ENCODE peak calls at places on chromosomes 13 and 19, in six cellular contexts. Z, O, X, W, E and Y are unnamed samples.

GRCh38 chr13:107034236-107034635 is 466.3 kb upstream of the ARGLU1 start:
- DNase-seq in Z (no peak), O (no peak), X (no peak), W (no peak), E (no peak), Y (no peak)

GRCh38 chr19:18596752-18597157 is 8.2 kb downstream of the REX1BD start:
- DNase-seq in Z (no peak), O (peak), X (peak), W (peak), E (no peak), Y (no peak)

GRCh38 chr19:41957838-41958366 is 1.2 kb downstream of the RABAC1 start:
- DNase-seq in Z (peak), O (peak), X (peak), W (peak), E (peak), Y (no peak)

GRCh38 chr19:28289294-28290063 is 923.5 kb downstream of the UQCRFS1 start:
- DNase-seq in Z (peak), O (no peak), X (no peak), W (no peak), E (no peak), Y (no peak)

GRCh38 chr19:19782783-19783182 is 38.8 kb downstream of the ZNF506 start:
- DNase-seq in Z (no peak), O (no peak), X (no peak), W (no peak), E (no peak), Y (no peak)

GRCh38 chr19:12955996-12956395 is 1.0 kb downstream of the GADD45GIP1 start:
- DNase-seq in Z (no peak), O (no peak), X (no peak), W (no peak), E (no peak), Y (no peak)

GRCh38 chr19:4455742-4456565 is 1.6 kb downstream of the UBXN6 start:
- DNase-seq in Z (peak), O (peak), X (peak), W (peak), E (peak), Y (no peak)

GRCh38 chr13:46672338-46673090 is 119.5 kb downstream of the LRCH1 start:
- DNase-seq in Z (no peak), O (no peak), X (no peak), W (no peak), E (no peak), Y (no peak)

GRCh38 chr19:9909251-9909650 is 27.1 kb downstream of the OLFM2 start:
- DNase-seq in Z (no peak), O (no peak), X (no peak), W (no peak), E (no peak), Y (no peak)

GRCh38 chr19:29364224-29364726 is 151.3 kb upstream of the UQCRFS1 start:
- DNase-seq in Z (no peak), O (no peak), X (no peak), W (no peak), E (no peak), Y (no peak)

GRCh38 chr13:27954406-27954851 is 14.7 kb downstream of the CDX2 start:
- DNase-seq in Z (peak), O (no peak), X (peak), W (no peak), E (no peak), Y (no peak)

GRCh38 chr19:44602071-44602470 is 11.3 kb upstream of the IGSF23 start:
- DNase-seq in Z (no peak), O (no peak), X (no peak), W (no peak), E (no peak), Y (no peak)

GRCh38 chr13:83691966-83692365 is 190.3 kb downstream of the SLITRK1 start:
- DNase-seq in Z (peak), O (no peak), X (no peak), W (no peak), E (no peak), Y (no peak)

GRCh38 chr19:13718733-13719132 is 45.6 kb upstream of the MRI1 start:
- DNase-seq in Z (peak), O (no peak), X (no peak), W (no peak), E (no peak), Y (no peak)

GRCh38 chr13:101811440-101811839 is 359.0 kb downstream of the ITGBL1 start:
- DNase-seq in Z (no peak), O (no peak), X (no peak), W (no peak), E (no peak), Y (no peak)

GRCh38 chr13:99895999-99896695 is 75.4 kb downstream of the ZIC5 start:
- DNase-seq in Z (no peak), O (no peak), X (peak), W (no peak), E (no peak), Y (no peak)

GRCh38 chr13:39601636-39602035 is 1.4 kb downstream of the LHFPL6 start:
- DNase-seq in Z (no peak), O (no peak), X (no peak), W (no peak), E (no peak), Y (no peak)

GRCh38 chr13:39602614-39603366 is at the start of gene LHFPL6:
- DNase-seq in Z (peak), O (peak), X (peak), W (peak), E (peak), Y (no peak)

GRCh38 chr13:39599842-39600241 is 3.2 kb downstream of the LHFPL6 start:
- DNase-seq in Z (no peak), O (no peak), X (no peak), W (no peak), E (no peak), Y (no peak)

GRCh38 chr13:39602277-39602613 is 748 bp downstream of the LHFPL6 start:
- DNase-seq in Z (no peak), O (no peak), X (no peak), W (no peak), E (no peak), Y (no peak)

GRCh38 chr13:39600766-39601165 is 2.2 kb downstream of the LHFPL6 start:
- DNase-seq in Z (no peak), O (no peak), X (no peak), W (no peak), E (no peak), Y (no peak)
- TF ChIP-seq CTCF in Z (peak), O (no peak), X (no peak), W (no peak), E (no peak), Y (no peak)

DNA sequence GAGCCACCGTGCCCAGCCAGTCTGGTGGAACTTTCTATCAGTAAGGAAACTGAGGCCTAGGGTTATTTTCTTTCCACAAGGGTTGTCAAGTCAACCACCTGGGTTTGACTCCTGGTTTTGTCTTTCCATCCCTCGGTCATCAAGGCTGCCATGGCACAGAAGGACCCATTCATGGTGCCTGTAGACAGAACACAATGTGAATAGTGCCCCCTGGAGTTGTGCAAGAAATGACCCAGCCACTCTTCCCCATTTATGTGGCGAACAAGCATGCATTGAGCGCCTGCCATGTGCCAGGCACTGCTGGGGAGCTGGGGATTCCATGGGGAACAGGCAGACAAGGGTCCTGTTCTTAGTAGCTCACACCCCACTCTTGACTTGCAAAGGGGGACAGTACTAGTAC is 4.1 kb downstream of the SMARCA4 start:
- DNase-seq in Z (no peak), O (no peak), X (no peak), W (no peak), E (no peak), Y (no peak)
- TF ChIP-seq CTCF in Z (no peak), O (peak), X (no peak), W (no peak), E (no peak), Y (no peak)

DNA sequence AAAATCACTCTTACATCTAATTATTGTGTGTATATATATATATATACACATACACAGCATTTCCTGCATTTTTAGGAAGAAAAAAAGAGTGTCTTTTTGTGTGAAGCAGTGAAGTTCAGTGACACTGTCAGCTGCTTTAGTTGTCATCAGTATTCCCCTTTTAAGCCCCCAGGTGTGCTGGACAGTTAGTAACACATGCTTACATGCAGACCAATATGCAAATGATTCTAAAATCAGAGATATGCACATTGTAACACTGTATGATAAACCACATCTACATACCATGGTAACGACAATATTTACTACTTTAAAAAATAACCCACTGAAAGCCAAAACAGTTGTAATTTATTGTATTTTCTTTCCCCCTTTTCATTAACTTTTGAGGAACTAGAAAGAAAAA is 16.9 kb downstream of the LHFPL6 start:
- DNase-seq in Z (no peak), O (no peak), X (no peak), W (no peak), E (no peak), Y (no peak)
- TF ChIP-seq CTCF in Z (no peak), O (no peak), X (no peak), W (no peak), E (no peak), Y (no peak)

GRCh38 chr19:47832723-47833122 is 11.0 kb downstream of the CRX start:
- DNase-seq in Z (no peak), O (no peak), X (no peak), W (no peak), E (no peak), Y (no peak)
- TF ChIP-seq CTCF in Z (no peak), O (no peak), X (no peak), W (no peak), E (no peak), Y (no peak)

GRCh38 chr13:110322126-110322827 is 15.2 kb downstream of the COL4A2 start:
- DNase-seq in Z (no peak), O (no peak), X (no peak), W (no peak), E (no peak), Y (no peak)

GRCh38 chr13:110322828-110323171 is 15.7 kb downstream of the COL4A2 start:
- DNase-seq in Z (no peak), O (no peak), X (no peak), W (no peak), E (no peak), Y (no peak)

GRCh38 chr13:110323172-110323851 is 16.2 kb downstream of the COL4A2 start:
- DNase-seq in Z (peak), O (no peak), X (no peak), W (peak), E (no peak), Y (no peak)

GRCh38 chr13:110326263-110326904 is 19.3 kb downstream of the COL4A2 start:
- DNase-seq in Z (peak), O (no peak), X (no peak), W (no peak), E (no peak), Y (no peak)

DNA sequence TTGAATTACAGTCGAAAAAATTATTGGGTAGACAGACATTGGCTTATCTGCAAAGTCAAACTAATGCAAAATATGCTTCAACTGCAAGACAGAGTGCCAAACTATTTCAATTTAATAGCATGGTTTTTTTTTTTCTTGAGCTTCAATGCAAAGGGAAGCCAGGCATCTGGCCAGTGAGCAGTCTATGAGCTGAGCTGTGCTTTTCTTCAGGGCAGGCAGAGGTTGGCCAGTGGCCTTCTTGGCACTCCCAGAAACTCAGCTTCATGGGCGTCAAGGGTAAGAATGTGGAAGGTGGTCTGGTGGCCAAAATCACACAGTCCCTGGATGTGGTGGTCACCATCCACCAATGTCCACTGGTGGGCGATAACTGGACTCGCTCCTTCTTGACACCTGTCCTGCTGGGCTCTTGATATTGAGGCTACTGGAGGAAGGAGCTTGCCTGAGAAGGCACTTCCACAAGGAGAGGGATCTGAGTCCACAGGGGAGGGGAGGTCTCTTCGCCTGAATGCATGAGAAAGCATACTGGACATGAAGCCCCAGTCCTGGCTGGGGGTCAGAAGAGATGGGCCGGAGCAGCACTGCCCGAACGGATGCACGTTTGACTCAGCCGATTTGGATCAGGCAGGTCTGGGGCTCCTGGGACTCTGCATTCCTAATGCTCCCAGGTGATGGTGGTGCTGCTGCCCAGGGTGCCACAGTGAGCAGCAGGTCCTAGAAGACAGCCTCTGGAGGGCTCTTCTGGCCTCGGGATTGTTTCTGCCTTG is 17.1 kb downstream of the COL4A2 start:
- DNase-seq in Z (no peak), O (no peak), X (no peak), W (peak), E (no peak), Y (no peak)
- TF ChIP-seq CTCF in Z (no peak), O (no peak), X (no peak), W (no peak), E (no peak), Y (no peak)

GRCh38 chr19:48006762-48007161 is 12.3 kb downstream of the ELSPBP1 start:
- DNase-seq in Z (no peak), O (peak), X (no peak), W (no peak), E (no peak), Y (no peak)
- TF ChIP-seq CTCF in Z (no peak), O (peak), X (no peak), W (no peak), E (no peak), Y (no peak)

GRCh38 chr13:69681722-69682121 is 425.9 kb upstream of the ATXN8OS start:
- DNase-seq in Z (no peak), O (no peak), X (no peak), W (no peak), E (no peak), Y (no peak)
- TF ChIP-seq CTCF in Z (no peak), O (no peak), X (no peak), W (no peak), E (no peak), Y (no peak)